ENCODE peak calls at places on chromosomes 13 and 19, in nine cellular contexts. V, G, X, Q, K, F, W, Z and A are unnamed samples.
A peak's percentile ranks its signal among the peaks of the same experiment; 100 is the strongest.

GRCh38 chr19:56837492-56837891 is 3.0 kb downstream of the PEG3 start:
- DNase-seq in V (no peak), G (peak; percentile 83), X (no peak), Q (peak; percentile 72), K (no peak), F (no peak), W (no peak), Z (no peak), A (peak; percentile 33)

GRCh38 chr13:34250151-34250550 is 432.2 kb downstream of the RFC3 start:
- DNase-seq in V (no peak), G (no peak), X (no peak), Q (no peak), K (no peak), F (no peak), W (no peak), Z (no peak), A (no peak)

GRCh38 chr13:59957438-59957837 is 206.3 kb downstream of the DIAPH3 start:
- DNase-seq in V (no peak), G (no peak), X (no peak), Q (no peak), K (no peak), F (no peak), W (no peak), Z (no peak), A (no peak)

GRCh38 chr13:51025245-51025872 is 85.7 kb downstream of the C13orf42 start:
- DNase-seq in V (no peak), G (no peak), X (no peak), Q (no peak), K (no peak), F (no peak), W (no peak), Z (no peak), A (no peak)

GRCh38 chr13:44546164-44546563 is 30.0 kb downstream of the TSC22D1 start:
- DNase-seq in V (no peak), G (no peak), X (no peak), Q (no peak), K (no peak), F (no peak), W (no peak), Z (no peak), A (no peak)

GRCh38 chr13:87128006-87128405 is 543.2 kb upstream of the SLITRK5 start:
- DNase-seq in V (no peak), G (no peak), X (no peak), Q (no peak), K (no peak), F (peak; percentile 3), W (peak; percentile 24), Z (peak; percentile 24), A (no peak)

GRCh38 chr19:35935911-35936737 is at the start of gene LRFN3:
- DNase-seq in V (peak; percentile 71), G (peak; percentile 77), X (peak; percentile 40), Q (peak; percentile 57), K (peak; percentile 49), F (peak; percentile 92), W (peak; percentile 92), Z (peak; percentile 66), A (no peak)

GRCh38 chr13:24511824-24512207 is 762 bp downstream of the PARP4 start:
- DNase-seq in V (no peak), G (no peak), X (no peak), Q (no peak), K (no peak), F (no peak), W (no peak), Z (no peak), A (no peak)

GRCh38 chr19:34490141-34490766 is 8.7 kb downstream of the WTIP start:
- DNase-seq in V (no peak), G (no peak), X (no peak), Q (no peak), K (no peak), F (no peak), W (no peak), Z (no peak), A (no peak)

GRCh38 chr19:14476663-14477401 is 1.7 kb upstream of the PTGER1 start:
- DNase-seq in V (no peak), G (no peak), X (no peak), Q (no peak), K (no peak), F (peak; percentile 78), W (peak; percentile 44), Z (peak; percentile 88), A (no peak)

GRCh38 chr13:94620286-94620896 is 18.7 kb downstream of the GPR180 start:
- DNase-seq in V (no peak), G (no peak), X (no peak), Q (no peak), K (no peak), F (peak; percentile 28), W (peak; percentile 23), Z (peak; percentile 41), A (no peak)

GRCh38 chr19:32387701-32388392 is 17.7 kb upstream of the DPY19L3 start:
- DNase-seq in V (no peak), G (no peak), X (no peak), Q (no peak), K (no peak), F (peak; percentile 76), W (peak; percentile 70), Z (peak; percentile 62), A (peak; percentile 78)